ENCODE peak calls at places on chromosomes 11 and 22, in five cellular contexts. A is esophagus squamous epithelium, C is HCT116, P is prostate gland, B is thyroid gland. Q is an unnamed sample.

GRCh38 chr11:76348348-76348747 is 32.6 kb downstream of the THAP12 start:
- DNase-seq in C (no peak), B (no peak), P (no peak), A (no peak), Q (no peak)

GRCh38 chr22:45235851-45236342 is 4.8 kb downstream of the KIAA0930 start:
- DNase-seq in C (no peak), A (no peak), P (no peak), B (no peak), Q (no peak)

GRCh38 chr22:46908641-46909107 is 146.2 kb downstream of the TBC1D22A start:
- DNase-seq in B (no peak), C (no peak), A (no peak), P (no peak), Q (no peak)

GRCh38 chr11:66281001-66281400 is 3.0 kb downstream of the CNIH2 start:
- DNase-seq in A (no peak), C (no peak), B (no peak), P (no peak), Q (no peak)

GRCh38 chr11:120141144-120142071 is 3.5 kb upstream of the TRIM29 start:
- DNase-seq in B (no peak), A (no peak), C (no peak), P (peak), Q (no peak)

GRCh38 chr11:113796663-113797259 is 17.2 kb downstream of the CLDN25 start:
- DNase-seq in B (no peak), A (no peak), P (peak), C (peak), Q (peak)

GRCh38 chr22:25419247-25420113 is 145.0 kb upstream of the GRK3 start:
- DNase-seq in P (no peak), B (peak), A (no peak), C (no peak), Q (peak)

GRCh38 chr11:27770576-27770975 is 70.3 kb upstream of the BDNF start:
- DNase-seq in C (peak), P (no peak), A (no peak), B (peak), Q (no peak)

GRCh38 chr11:62370743-62371440 is 33.6 kb downstream of the ASRGL1 start:
- DNase-seq in A (no peak), C (no peak), B (peak), P (no peak), Q (no peak)

GRCh38 chr11:44255406-44256071 is 54.4 kb downstream of the ALX4 start:
- DNase-seq in C (no peak), B (no peak), A (no peak), P (no peak), Q (no peak)

GRCh38 chr11:58006940-58007339 is 16.7 kb upstream of the OR9Q1 start:
- DNase-seq in A (no peak), P (no peak), C (no peak), B (no peak), Q (no peak)

GRCh38 chr11:77981346-77981947 is 13.0 kb downstream of the INTS4 start:
- DNase-seq in A (no peak), B (no peak), C (no peak), P (no peak), Q (no peak)

GRCh38 chr11:6413791-6414231 is 5.1 kb downstream of the APBB1 start:
- DNase-seq in C (no peak), B (peak), P (no peak), A (no peak), Q (no peak)

GRCh38 chr11:107999759-108000455 is 8.8 kb upstream of the CUL5 start:
- DNase-seq in C (peak), B (no peak), P (no peak), A (no peak), Q (peak)

GRCh38 chr22:27397036-27397947 is 404.3 kb downstream of the MN1 start:
- DNase-seq in A (no peak), C (no peak), B (no peak), P (no peak), Q (no peak)

GRCh38 chr11:272195-272930 is 5.8 kb upstream of the NLRP6 start:
- DNase-seq in C (no peak), B (no peak), A (no peak), P (no peak), Q (no peak)

GRCh38 chr11:108593910-108594434 is 404 bp upstream of the EXPH5 start:
- DNase-seq in B (no peak), P (no peak), A (no peak), C (no peak), Q (no peak)

GRCh38 chr11:68115285-68115684 is 5.9 kb downstream of the CHKA start:
- DNase-seq in B (no peak), C (no peak), A (no peak), P (no peak), Q (peak)

GRCh38 chr11:44110231-44110679 is 14.8 kb downstream of the EXT2 start:
- DNase-seq in C (no peak), B (peak), P (peak), A (no peak), Q (peak)

GRCh38 chr11:61957028-61957770 is 7.0 kb downstream of the BEST1 start:
- DNase-seq in A (no peak), B (no peak), P (no peak), C (no peak), Q (no peak)

GRCh38 chr11:93942176-93942575 is 79.0 kb upstream of the HEPHL1 start:
- DNase-seq in B (no peak), C (no peak), P (no peak), A (no peak), Q (no peak)

GRCh38 chr11:8649361-8649760 is 33.1 kb downstream of the TRIM66 start:
- DNase-seq in C (no peak), A (no peak), P (no peak), B (no peak), Q (no peak)

GRCh38 chr11:92628401-92629292 is 340.8 kb upstream of the MTNR1B start:
- DNase-seq in A (no peak), C (no peak), P (no peak), B (no peak), Q (no peak)

GRCh38 chr11:29333993-29334780 is 682.6 kb downstream of the KCNA4 start:
- DNase-seq in B (no peak), A (no peak), P (no peak), C (peak), Q (peak)

GRCh38 chr11:63242089-63242762 is 1.2 kb downstream of the SLC22A25 start:
- DNase-seq in P (no peak), B (no peak), A (no peak), C (no peak), Q (no peak)

GRCh38 chr22:18044548-18045271 is 20.3 kb upstream of the MICAL3 start:
- DNase-seq in C (no peak), B (no peak), P (no peak), A (no peak), Q (no peak)

GRCh38 chr11:9763301-9763700 is 99.4 kb downstream of the SWAP70 start:
- DNase-seq in B (no peak), C (no peak), P (no peak), A (no peak), Q (no peak)

GRCh38 chr11:93727985-93728791 is 13.1 kb downstream of the TAF1D start:
- DNase-seq in A (no peak), B (no peak), P (no peak), C (no peak), Q (peak)

GRCh38 chr22:25969901-25970300 is 199.4 kb upstream of the SEZ6L start:
- DNase-seq in B (no peak), A (no peak), P (no peak), C (no peak), Q (no peak)

GRCh38 chr11:17401841-17402240 is 13.4 kb upstream of the KCNJ11 start:
- DNase-seq in A (no peak), B (no peak), C (no peak), P (no peak), Q (no peak)

GRCh38 chr22:41862160-41862529 is 29.2 kb downstream of the SREBF2 start:
- DNase-seq in P (no peak), B (no peak), A (no peak), C (no peak), Q (peak)

GRCh38 chr11:122100222-122101080 is 15.6 kb downstream of the BLID start:
- DNase-seq in C (no peak), B (peak), A (no peak), P (peak), Q (no peak)

GRCh38 chr11:78313181-78313788 is 104.3 kb downstream of the GAB2 start:
- DNase-seq in C (peak), B (no peak), P (no peak), A (no peak), Q (no peak)

GRCh38 chr22:28891156-28891733 is 7.9 kb downstream of the ZNRF3 start:
- DNase-seq in C (no peak), A (no peak), P (no peak), B (no peak), Q (no peak)

GRCh38 chr11:127943152-127943551 is 644.2 kb downstream of the ETS1 start:
- DNase-seq in B (no peak), C (no peak), P (no peak), A (no peak), Q (no peak)

GRCh38 chr11:12215192-12215591 is 104.8 kb downstream of the MICAL2 start:
- DNase-seq in P (no peak), C (no peak), A (no peak), B (peak), Q (peak)

GRCh38 chr22:35630891-35631290 is 13.8 kb upstream of the MB start:
- DNase-seq in P (no peak), A (no peak), C (no peak), B (no peak), Q (no peak)

GRCh38 chr11:16713594-16713993 is 24.9 kb upstream of the C11orf58 start:
- DNase-seq in C (no peak), A (no peak), P (no peak), B (no peak), Q (no peak)

GRCh38 chr11:74043450-74043849 is 34.6 kb upstream of the UCP3 start:
- DNase-seq in B (no peak), P (no peak), A (no peak), C (no peak), Q (no peak)
- TF ChIP-seq POLR2A in B (no peak), P (no peak), A (no peak), C (no peak), Q (no peak)

GRCh38 chr11:2139691-2140337 is 625 bp upstream of the IGF2 start:
- DNase-seq in C (no peak), P (no peak), B (no peak), A (no peak), Q (no peak)
- TF ChIP-seq CTCF in C (no peak), P (no peak), B (no peak), A (no peak), Q (no peak)

GRCh38 chr11:86669424-86669823 is 3.0 kb downstream of the ME3 start:
- DNase-seq in B (no peak), A (no peak), P (no peak), C (no peak), Q (no peak)
- H3K4me3 ChIP-seq in B (no peak), A (no peak), P (no peak), C (no peak), Q (no peak)

DNA sequence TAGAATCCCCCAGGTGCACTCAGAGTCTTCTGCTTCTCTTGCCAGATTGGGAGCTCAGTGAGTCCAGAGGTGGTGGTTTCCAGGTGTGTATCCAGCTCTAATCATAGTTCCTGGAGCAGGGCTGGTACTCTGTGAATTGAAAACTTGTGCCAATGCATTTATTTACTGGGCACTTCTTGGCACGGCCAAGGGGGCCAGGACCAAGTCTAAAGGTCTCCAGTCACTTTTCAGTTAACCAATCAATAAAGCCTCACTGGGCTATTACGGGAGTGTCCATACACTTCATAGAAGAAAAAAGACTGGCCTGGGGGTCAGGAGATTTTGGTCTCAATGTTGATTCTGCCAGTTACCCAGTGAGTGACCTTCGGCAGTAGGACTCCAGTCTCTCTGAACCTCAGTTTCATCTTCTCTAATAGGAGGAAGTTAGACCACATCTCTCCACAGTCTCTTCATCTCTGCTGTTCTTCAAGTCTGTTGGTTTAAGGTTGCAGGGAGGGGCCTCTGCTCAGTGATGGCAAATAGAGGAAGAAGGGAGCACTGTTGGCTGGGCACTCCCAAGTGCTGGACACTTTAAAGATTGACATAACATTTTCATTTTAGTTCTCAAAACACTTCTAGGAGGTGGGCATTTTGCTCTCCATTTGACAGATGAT is 188.5 kb upstream of the E2F8 start:
- DNase-seq in B (no peak), P (no peak), C (no peak), A (no peak), Q (peak)
- TF ChIP-seq POLR2A in B (no peak), P (no peak), C (no peak), A (no peak), Q (no peak)

GRCh38 chr11:115581871-115582639 is 77.8 kb upstream of the CADM1 start:
- DNase-seq in B (peak), A (no peak), P (no peak), C (no peak), Q (no peak)
- TF ChIP-seq CTCF in B (no peak), A (no peak), P (no peak), C (no peak), Q (no peak)

Q was measured in NB4.